ENCODE peak calls at places on chromosomes 12 and 14, in nine cellular contexts. One of them, this sample, is unnamed.

GRCh38 chr12:5745251-5745888 is 199.7 kb downstream of the ANO2 start:
- DNase-seq in AG04450: peak
- DNase-seq in cardiac fibroblast: peak
- DNase-seq in HCT116: peak
- DNase-seq in fibroblast of mammary gland: peak
- DNase-seq in cardiac muscle cell: peak
- DNase-seq in uterus: no peak
- DNase-seq in AG10803: peak
- DNase-seq in NB4: peak
- DNase-seq in this sample: peak

GRCh38 chr14:93115920-93116675 is at the start of gene ITPK1:
- DNase-seq in AG04450: no peak
- DNase-seq in NB4: peak
- DNase-seq in HCT116: no peak
- DNase-seq in cardiac muscle cell: peak
- DNase-seq in uterus: peak
- DNase-seq in cardiac fibroblast: peak
- DNase-seq in fibroblast of mammary gland: peak
- DNase-seq in AG10803: peak
- DNase-seq in this sample: peak

GRCh38 chr12:45988259-45988658 is 2.1 kb downstream of the SCAF11 start:
- DNase-seq in cardiac muscle cell: no peak
- DNase-seq in cardiac fibroblast: peak
- DNase-seq in uterus: no peak
- DNase-seq in fibroblast of mammary gland: peak
- DNase-seq in HCT116: no peak
- DNase-seq in AG10803: peak
- DNase-seq in AG04450: no peak
- DNase-seq in NB4: no peak
- DNase-seq in this sample: peak

GRCh38 chr12:62971769-62972525 is 37.0 kb upstream of the PPM1H start:
- DNase-seq in cardiac muscle cell: no peak
- DNase-seq in HCT116: no peak
- DNase-seq in cardiac fibroblast: no peak
- DNase-seq in AG04450: no peak
- DNase-seq in fibroblast of mammary gland: no peak
- DNase-seq in NB4: no peak
- DNase-seq in uterus: no peak
- DNase-seq in AG10803: no peak
- DNase-seq in this sample: no peak

GRCh38 chr14:88422919-88423318 is 37.5 kb downstream of the SPATA7 start:
- DNase-seq in fibroblast of mammary gland: peak
- DNase-seq in AG10803: peak
- DNase-seq in NB4: peak
- DNase-seq in cardiac fibroblast: peak
- DNase-seq in cardiac muscle cell: peak
- DNase-seq in uterus: no peak
- DNase-seq in HCT116: no peak
- DNase-seq in AG04450: peak
- DNase-seq in this sample: peak

GRCh38 chr12:120467439-120467838 is 2.1 kb downstream of the SRSF9 start:
- DNase-seq in uterus: no peak
- DNase-seq in fibroblast of mammary gland: no peak
- DNase-seq in cardiac muscle cell: no peak
- DNase-seq in cardiac fibroblast: no peak
- DNase-seq in AG10803: no peak
- DNase-seq in AG04450: no peak
- DNase-seq in HCT116: no peak
- DNase-seq in NB4: no peak
- DNase-seq in this sample: no peak

GRCh38 chr12:93243689-93244513 is 133.8 kb upstream of the NUDT4 start:
- DNase-seq in fibroblast of mammary gland: peak
- DNase-seq in AG04450: peak
- DNase-seq in cardiac muscle cell: peak
- DNase-seq in HCT116: no peak
- DNase-seq in cardiac fibroblast: peak
- DNase-seq in AG10803: peak
- DNase-seq in uterus: peak
- DNase-seq in NB4: peak
- DNase-seq in this sample: peak

GRCh38 chr14:105876829-105877228 is 350.4 kb downstream of the TMEM121 start:
- DNase-seq in NB4: no peak
- DNase-seq in fibroblast of mammary gland: no peak
- DNase-seq in AG04450: no peak
- DNase-seq in uterus: no peak
- DNase-seq in HCT116: no peak
- DNase-seq in AG10803: no peak
- DNase-seq in cardiac muscle cell: no peak
- DNase-seq in cardiac fibroblast: no peak
- DNase-seq in this sample: no peak

GRCh38 chr14:33239465-33239864 is 300.8 kb downstream of the NPAS3 start:
- DNase-seq in NB4: no peak
- DNase-seq in AG10803: no peak
- DNase-seq in cardiac fibroblast: no peak
- DNase-seq in HCT116: no peak
- DNase-seq in uterus: no peak
- DNase-seq in AG04450: no peak
- DNase-seq in cardiac muscle cell: no peak
- DNase-seq in fibroblast of mammary gland: no peak
- DNase-seq in this sample: no peak

GRCh38 chr12:114248527-114248926 is 157.4 kb downstream of the TBX5 start:
- DNase-seq in NB4: no peak
- DNase-seq in HCT116: no peak
- DNase-seq in cardiac fibroblast: no peak
- DNase-seq in uterus: no peak
- DNase-seq in cardiac muscle cell: no peak
- DNase-seq in fibroblast of mammary gland: no peak
- DNase-seq in AG04450: no peak
- DNase-seq in AG10803: no peak
- DNase-seq in this sample: no peak

GRCh38 chr12:131793623-131794022 is 34.6 kb upstream of the MMP17 start:
- DNase-seq in uterus: no peak
- DNase-seq in NB4: no peak
- DNase-seq in cardiac fibroblast: peak
- DNase-seq in AG04450: no peak
- DNase-seq in AG10803: peak
- DNase-seq in cardiac muscle cell: peak
- DNase-seq in fibroblast of mammary gland: peak
- DNase-seq in HCT116: no peak
- DNase-seq in this sample: peak

GRCh38 chr12:52005218-52005902 is 1.4 kb upstream of the TAMALIN start:
- DNase-seq in NB4: no peak
- DNase-seq in cardiac muscle cell: no peak
- DNase-seq in fibroblast of mammary gland: no peak
- DNase-seq in HCT116: no peak
- DNase-seq in AG10803: no peak
- DNase-seq in uterus: no peak
- DNase-seq in cardiac fibroblast: no peak
- DNase-seq in AG04450: no peak
- DNase-seq in this sample: no peak

GRCh38 chr12:52007982-52008510 is 1.3 kb downstream of the TAMALIN start:
- DNase-seq in uterus: no peak
- DNase-seq in cardiac muscle cell: no peak
- DNase-seq in HCT116: no peak
- DNase-seq in AG10803: no peak
- DNase-seq in fibroblast of mammary gland: no peak
- DNase-seq in AG04450: no peak
- DNase-seq in NB4: peak
- DNase-seq in cardiac fibroblast: no peak
- DNase-seq in this sample: no peak

GRCh38 chr12:52005903-52006703 is 643 bp upstream of the TAMALIN start:
- DNase-seq in cardiac muscle cell: peak
- DNase-seq in cardiac fibroblast: no peak
- DNase-seq in AG10803: no peak
- DNase-seq in NB4: peak
- DNase-seq in uterus: peak
- DNase-seq in AG04450: no peak
- DNase-seq in fibroblast of mammary gland: no peak
- DNase-seq in HCT116: no peak
- DNase-seq in this sample: no peak

GRCh38 chr12:52007158-52007921 is 594 bp downstream of the TAMALIN start:
- DNase-seq in cardiac muscle cell: peak
- DNase-seq in uterus: peak
- DNase-seq in cardiac fibroblast: no peak
- DNase-seq in AG04450: no peak
- DNase-seq in fibroblast of mammary gland: no peak
- DNase-seq in AG10803: peak
- DNase-seq in HCT116: no peak
- DNase-seq in NB4: peak
- DNase-seq in this sample: no peak

GRCh38 chr12:52006726-52007157 is at the start of gene TAMALIN:
- DNase-seq in cardiac muscle cell: peak
- DNase-seq in HCT116: no peak
- DNase-seq in uterus: peak
- DNase-seq in cardiac fibroblast: peak
- DNase-seq in NB4: peak
- DNase-seq in AG04450: no peak
- DNase-seq in AG10803: peak
- DNase-seq in fibroblast of mammary gland: no peak
- DNase-seq in this sample: peak
- H3K4me3 ChIP-seq in cardiac muscle cell: peak
- H3K4me3 ChIP-seq in HCT116: no peak
- H3K4me3 ChIP-seq in uterus: peak
- H3K4me3 ChIP-seq in cardiac fibroblast: peak
- H3K4me3 ChIP-seq in NB4: peak
- H3K4me3 ChIP-seq in AG04450: peak
- H3K4me3 ChIP-seq in AG10803: peak
- H3K4me3 ChIP-seq in fibroblast of mammary gland: peak
- H3K4me3 ChIP-seq in this sample: peak

GRCh38 chr14:24053548-24054323 is 1.9 kb downstream of the CARMIL3 start:
- DNase-seq in cardiac muscle cell: no peak
- DNase-seq in uterus: no peak
- DNase-seq in NB4: no peak
- DNase-seq in cardiac fibroblast: no peak
- DNase-seq in fibroblast of mammary gland: no peak
- DNase-seq in AG10803: no peak
- DNase-seq in AG04450: no peak
- DNase-seq in HCT116: no peak
- DNase-seq in this sample: no peak
- TF ChIP-seq CTCF in cardiac muscle cell: no peak
- TF ChIP-seq CTCF in uterus: no peak
- TF ChIP-seq CTCF in NB4: no peak
- TF ChIP-seq CTCF in cardiac fibroblast: no peak
- TF ChIP-seq CTCF in fibroblast of mammary gland: no peak
- TF ChIP-seq CTCF in AG10803: no peak
- TF ChIP-seq CTCF in AG04450: no peak
- TF ChIP-seq CTCF in HCT116: no peak
- TF ChIP-seq CTCF in this sample: no peak

DNA sequence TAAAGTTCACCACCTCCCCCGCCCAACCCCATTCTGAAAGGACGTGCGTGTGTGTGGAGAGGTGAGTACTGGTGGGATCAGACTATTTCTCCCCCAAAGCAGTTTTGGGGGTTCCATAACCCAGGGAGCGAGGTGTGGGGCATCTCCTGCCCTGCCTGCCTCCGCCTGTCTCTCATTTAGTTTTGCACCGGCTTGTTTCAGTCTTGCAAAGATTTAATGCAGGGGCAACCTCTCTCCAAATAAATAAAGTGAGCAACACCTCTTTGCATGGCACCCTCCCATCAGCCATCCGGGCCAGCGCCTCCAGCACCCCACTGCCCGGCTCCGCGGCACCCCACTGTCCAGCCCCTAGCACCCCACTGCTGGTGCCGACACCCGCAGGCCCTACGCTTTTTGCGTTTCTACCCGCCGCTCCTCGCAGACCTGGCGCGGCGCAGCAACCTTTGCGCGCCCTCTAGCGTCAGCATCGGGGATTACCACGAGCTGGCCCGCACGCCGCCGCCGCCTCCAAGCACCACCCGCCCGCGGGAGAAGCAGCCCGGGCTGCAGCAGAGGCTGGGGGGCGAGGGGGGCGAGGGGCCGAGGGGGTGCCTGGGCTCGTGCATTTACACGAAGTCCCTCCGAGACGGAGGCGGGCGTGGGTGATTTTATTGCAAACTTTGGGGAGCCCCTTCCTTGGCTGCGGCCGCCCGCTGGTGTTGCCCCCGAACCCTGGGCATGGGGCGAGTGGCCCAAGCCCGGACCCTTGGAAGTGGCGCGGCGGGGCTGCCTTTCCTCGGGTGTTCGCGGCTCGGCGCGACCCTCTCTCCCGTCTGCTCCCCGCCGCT is 55.8 kb upstream of the VRK1 start:
- DNase-seq in AG10803: peak
- DNase-seq in uterus: no peak
- DNase-seq in NB4: peak
- DNase-seq in cardiac muscle cell: peak
- DNase-seq in HCT116: no peak
- DNase-seq in fibroblast of mammary gland: peak
- DNase-seq in cardiac fibroblast: peak
- DNase-seq in AG04450: no peak
- DNase-seq in this sample: peak
- H3K4me3 ChIP-seq in AG10803: peak
- H3K4me3 ChIP-seq in uterus: no peak
- H3K4me3 ChIP-seq in NB4: no peak
- H3K4me3 ChIP-seq in cardiac muscle cell: peak
- H3K4me3 ChIP-seq in HCT116: peak
- H3K4me3 ChIP-seq in fibroblast of mammary gland: peak
- H3K4me3 ChIP-seq in cardiac fibroblast: peak
- H3K4me3 ChIP-seq in AG04450: peak
- H3K4me3 ChIP-seq in this sample: peak

DNA sequence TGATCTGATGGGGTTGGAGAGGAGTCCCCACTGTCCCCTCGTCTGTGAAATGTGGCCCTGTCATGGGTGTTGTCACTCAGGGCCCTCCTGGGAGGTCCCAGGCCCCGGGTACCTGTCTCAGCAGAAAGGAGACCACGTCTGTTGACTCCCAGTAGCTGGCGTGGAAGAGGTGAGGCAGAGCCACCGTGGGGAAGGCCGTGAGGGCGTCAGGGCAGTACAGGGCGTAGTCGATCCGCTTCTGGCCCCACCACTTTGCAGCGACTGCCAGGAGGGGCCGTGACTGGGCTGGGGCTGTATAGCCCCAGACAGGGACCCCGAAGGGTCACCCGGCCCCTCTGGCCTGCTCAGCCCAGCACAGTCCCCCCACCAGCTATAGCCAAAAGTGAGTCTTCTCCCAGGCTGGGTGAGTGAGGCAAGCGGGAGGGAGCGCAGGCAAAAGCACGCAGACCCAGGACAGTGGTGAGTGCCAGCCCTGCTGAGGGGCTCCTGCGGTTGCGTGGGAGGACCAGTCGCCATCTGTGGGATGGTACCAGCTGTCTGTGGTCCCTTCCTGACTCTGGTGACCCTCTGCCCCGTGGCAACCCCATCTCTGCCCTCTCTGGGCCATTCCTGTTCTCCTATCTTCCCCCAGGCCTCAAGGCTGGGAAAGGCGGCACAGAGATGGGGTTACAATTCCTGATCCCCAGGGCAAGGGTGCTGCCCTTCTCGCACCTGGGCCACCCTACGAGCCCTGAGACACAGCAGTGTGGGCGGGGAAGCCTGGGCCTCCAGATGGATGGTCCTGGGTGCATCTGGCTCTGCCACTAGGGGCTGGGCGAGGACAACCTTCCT is 8.3 kb downstream of the ARL6IP4 start:
- DNase-seq in AG10803: no peak
- DNase-seq in uterus: no peak
- DNase-seq in cardiac fibroblast: no peak
- DNase-seq in AG04450: no peak
- DNase-seq in HCT116: no peak
- DNase-seq in NB4: no peak
- DNase-seq in fibroblast of mammary gland: no peak
- DNase-seq in cardiac muscle cell: no peak
- DNase-seq in this sample: no peak
- TF ChIP-seq CTCF in AG10803: no peak
- TF ChIP-seq CTCF in uterus: no peak
- TF ChIP-seq CTCF in cardiac fibroblast: no peak
- TF ChIP-seq CTCF in AG04450: no peak
- TF ChIP-seq CTCF in HCT116: no peak
- TF ChIP-seq CTCF in NB4: peak
- TF ChIP-seq CTCF in fibroblast of mammary gland: no peak
- TF ChIP-seq CTCF in cardiac muscle cell: no peak
- TF ChIP-seq CTCF in this sample: no peak

GRCh38 chr14:50363734-50364113 is 33.0 kb downstream of the CDKL1 start:
- DNase-seq in cardiac muscle cell: peak
- DNase-seq in fibroblast of mammary gland: peak
- DNase-seq in NB4: peak
- DNase-seq in HCT116: no peak
- DNase-seq in cardiac fibroblast: peak
- DNase-seq in uterus: no peak
- DNase-seq in AG10803: peak
- DNase-seq in AG04450: no peak
- DNase-seq in this sample: peak
- H3K4me3 ChIP-seq in cardiac muscle cell: no peak
- H3K4me3 ChIP-seq in fibroblast of mammary gland: no peak
- H3K4me3 ChIP-seq in NB4: peak
- H3K4me3 ChIP-seq in HCT116: no peak
- H3K4me3 ChIP-seq in cardiac fibroblast: no peak
- H3K4me3 ChIP-seq in uterus: no peak
- H3K4me3 ChIP-seq in AG10803: peak
- H3K4me3 ChIP-seq in AG04450: peak
- H3K4me3 ChIP-seq in this sample: peak

This sample was measured in foreskin fibroblast.